ENCODE peak calls at places on chromosomes 11 and 22, in four cellular contexts. Y is HepG2, N is K562, W is GM12878. V is an unnamed sample.

GRCh38 chr11:74253361-74253760 is 58.1 kb downstream of the P4HA3 start:
- DNase-seq in Y (no peak), N (no peak), W (no peak), V (no peak)

GRCh38 chr11:121561240-121561639 is 108.5 kb upstream of the SORL1-AS1 start:
- DNase-seq in Y (no peak), N (no peak), W (no peak), V (no peak)

GRCh38 chr22:23072911-23073491 is 2.7 kb downstream of the GNAZ start:
- DNase-seq in Y (no peak), N (no peak), W (no peak), V (no peak)

GRCh38 chr22:17434856-17435255 is 65.6 kb downstream of the CECR2 start:
- DNase-seq in Y (no peak), N (no peak), W (no peak), V (no peak)

GRCh38 chr11:115581871-115582639 is 77.8 kb upstream of the CADM1 start:
- DNase-seq in Y (no peak), N (no peak), W (no peak), V (peak; percentile 73)

GRCh38 chr11:88157401-88157800 is 17.8 kb downstream of the RAB38 start:
- DNase-seq in Y (no peak), N (no peak), W (no peak), V (no peak)

GRCh38 chr11:120807414-120808150 is 216.3 kb upstream of the TBCEL start:
- DNase-seq in Y (peak; percentile 60), N (no peak), W (no peak), V (no peak)

GRCh38 chr11:70433526-70433925 is 35.2 kb downstream of the CTTN start:
- DNase-seq in Y (no peak), N (no peak), W (no peak), V (no peak)

GRCh38 chr22:39309881-39310714 is 9.3 kb downstream of the RPL3 start:
- DNase-seq in Y (no peak), N (no peak), W (no peak), V (no peak)

GRCh38 chr22:17964647-17965046 is 59.7 kb downstream of the MICAL3 start:
- DNase-seq in Y (no peak), N (no peak), W (peak; percentile 65), V (no peak)

GRCh38 chr11:64925536-64926449 is 1.3 kb downstream of the PPP2R5B start:
- DNase-seq in Y (no peak), N (no peak), W (no peak), V (no peak)

GRCh38 chr22:30348837-30349236 is 7.9 kb downstream of the SF3A1 start:
- DNase-seq in Y (no peak), N (no peak), W (no peak), V (no peak)

GRCh38 chr22:33921576-33922181 is 1.4 kb upstream of the LARGE1 start:
- DNase-seq in Y (peak; percentile 29), N (no peak), W (no peak), V (peak; percentile 46)
- TF ChIP-seq FOXK2 in Y (no peak), N (no peak), W (no peak), V (no peak)

GRCh38 chr11:46367244-46367915 is 14.1 kb upstream of the MDK start:
- DNase-seq in Y (peak; percentile 25), N (peak; percentile 57), W (no peak), V (peak; percentile 67)
- TF ChIP-seq TARDBP in Y (no peak), N (no peak), W (no peak), V (no peak)

GRCh38 chr11:11985954-11986949 is 22.2 kb downstream of the DKK3 start:
- DNase-seq in Y (no peak), N (no peak), W (no peak), V (no peak)

GRCh38 chr11:11983427-11983826 is 25.0 kb downstream of the DKK3 start:
- DNase-seq in Y (no peak), N (no peak), W (no peak), V (no peak)

GRCh38 chr11:11982975-11983374 is 25.5 kb downstream of the DKK3 start:
- DNase-seq in Y (no peak), N (no peak), W (no peak), V (no peak)

GRCh38 chr11:11984563-11984962 is 23.9 kb downstream of the DKK3 start:
- DNase-seq in Y (no peak), N (no peak), W (no peak), V (no peak)

GRCh38 chr11:11985016-11985715 is 23.3 kb downstream of the DKK3 start:
- DNase-seq in Y (no peak), N (no peak), W (no peak), V (no peak)
- TF ChIP-seq FOXK2 in Y (no peak), N (no peak), W (no peak), V (no peak)

DNA sequence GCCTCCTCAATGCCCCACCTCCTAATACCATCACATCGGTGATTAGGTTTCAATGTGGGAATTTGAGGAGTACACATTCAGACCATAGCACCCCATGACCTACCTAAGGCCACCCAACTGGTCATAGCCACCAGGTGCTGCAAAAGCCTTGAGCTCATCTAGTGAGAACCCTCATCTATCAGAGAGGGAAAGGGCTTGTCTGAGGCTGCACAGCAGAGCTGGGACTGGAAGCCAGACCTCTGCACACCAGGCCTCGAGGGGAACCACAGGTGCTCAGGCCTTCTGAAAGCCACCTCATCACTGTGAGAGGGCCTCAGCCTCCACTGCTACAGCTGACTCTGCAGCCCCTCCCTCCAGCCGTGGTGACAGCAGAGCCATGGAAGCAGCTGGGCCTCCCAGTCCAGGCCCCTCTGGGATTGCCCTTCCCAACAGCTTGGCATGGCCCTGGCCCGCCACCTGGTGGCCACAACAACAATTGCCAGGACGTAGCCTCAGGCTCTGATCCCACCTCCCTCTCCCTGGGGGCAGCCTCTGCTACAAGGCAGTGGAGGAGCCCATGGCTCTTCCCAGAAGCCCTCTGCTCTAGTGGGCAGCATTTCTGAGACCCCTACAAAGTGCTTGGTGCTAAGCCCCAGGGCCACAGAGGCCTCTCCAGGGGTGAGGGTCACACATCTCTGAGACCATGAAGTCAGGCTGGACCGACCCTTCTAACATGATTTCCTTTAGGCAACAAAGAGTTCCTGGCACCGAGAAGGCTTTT is 41.0 kb upstream of the PRDM11 start:
- DNase-seq in Y (peak; percentile 40), N (peak; percentile 79), W (no peak), V (peak; percentile 83)
- TF ChIP-seq TARDBP in Y (no peak), N (no peak), W (no peak), V (no peak)

GRCh38 chr22:35961480-35961902 is 67.1 kb downstream of the RBFOX2 start:
- DNase-seq in Y (no peak), N (no peak), W (no peak), V (peak; percentile 53)

GRCh38 chr22:35970601-35971417 is 57.8 kb downstream of the RBFOX2 start:
- DNase-seq in Y (no peak), N (no peak), W (no peak), V (no peak)

GRCh38 chr22:35963237-35963810 is 65.3 kb downstream of the RBFOX2 start:
- DNase-seq in Y (no peak), N (no peak), W (no peak), V (no peak)

GRCh38 chr22:35967046-35967397 is 61.6 kb downstream of the RBFOX2 start:
- DNase-seq in Y (no peak), N (no peak), W (no peak), V (no peak)

DNA sequence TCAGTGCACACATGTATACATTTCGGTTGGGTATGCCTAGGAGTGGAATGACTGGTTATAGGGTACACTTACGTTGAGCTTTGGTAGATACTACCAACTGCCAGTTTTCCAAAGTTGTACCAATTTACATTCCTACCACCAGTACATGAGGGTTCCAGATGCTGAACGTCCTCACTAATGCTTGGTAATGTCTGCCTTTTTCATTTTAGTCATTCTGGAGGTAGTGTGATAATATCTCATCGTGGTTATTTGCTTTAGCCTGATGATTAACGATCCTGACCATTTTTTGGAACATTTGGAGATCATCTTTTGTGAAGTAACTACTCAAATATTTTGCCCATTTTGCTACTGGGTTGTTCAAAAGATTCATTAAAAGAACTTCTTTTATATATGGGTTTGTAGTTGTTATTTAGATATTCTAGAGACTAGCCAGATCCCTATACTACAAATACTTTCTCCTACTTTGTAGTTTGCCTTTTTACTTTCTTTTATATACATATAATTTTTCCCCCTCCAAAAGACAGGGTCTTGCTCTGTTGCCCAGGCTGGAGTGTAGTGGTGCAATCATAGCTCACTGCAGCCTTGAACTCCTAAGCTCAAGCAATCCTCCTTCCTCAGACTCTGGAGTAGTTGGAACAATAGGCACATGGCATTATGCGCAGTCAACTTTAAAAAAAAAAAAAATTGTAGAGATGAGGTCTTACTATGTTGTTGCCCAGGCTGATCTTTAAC is 62.1 kb downstream of the RBFOX2 start:
- DNase-seq in Y (no peak), N (no peak), W (no peak), V (no peak)
- TF ChIP-seq FOXK2 in Y (no peak), N (no peak), W (no peak), V (no peak)

GRCh38 chr11:1307998-1308744 is 1.3 kb downstream of the TOLLIP start:
- DNase-seq in Y (no peak), N (no peak), W (no peak), V (no peak)

GRCh38 chr11:1305063-1305495 is 4.4 kb downstream of the TOLLIP start:
- DNase-seq in Y (no peak), N (no peak), W (no peak), V (no peak)

GRCh38 chr11:1307163-1307870 is 2.1 kb downstream of the TOLLIP start:
- DNase-seq in Y (no peak), N (no peak), W (no peak), V (no peak)

GRCh38 chr11:1305558-1306056 is 3.8 kb downstream of the TOLLIP start:
- DNase-seq in Y (no peak), N (no peak), W (no peak), V (no peak)

DNA sequence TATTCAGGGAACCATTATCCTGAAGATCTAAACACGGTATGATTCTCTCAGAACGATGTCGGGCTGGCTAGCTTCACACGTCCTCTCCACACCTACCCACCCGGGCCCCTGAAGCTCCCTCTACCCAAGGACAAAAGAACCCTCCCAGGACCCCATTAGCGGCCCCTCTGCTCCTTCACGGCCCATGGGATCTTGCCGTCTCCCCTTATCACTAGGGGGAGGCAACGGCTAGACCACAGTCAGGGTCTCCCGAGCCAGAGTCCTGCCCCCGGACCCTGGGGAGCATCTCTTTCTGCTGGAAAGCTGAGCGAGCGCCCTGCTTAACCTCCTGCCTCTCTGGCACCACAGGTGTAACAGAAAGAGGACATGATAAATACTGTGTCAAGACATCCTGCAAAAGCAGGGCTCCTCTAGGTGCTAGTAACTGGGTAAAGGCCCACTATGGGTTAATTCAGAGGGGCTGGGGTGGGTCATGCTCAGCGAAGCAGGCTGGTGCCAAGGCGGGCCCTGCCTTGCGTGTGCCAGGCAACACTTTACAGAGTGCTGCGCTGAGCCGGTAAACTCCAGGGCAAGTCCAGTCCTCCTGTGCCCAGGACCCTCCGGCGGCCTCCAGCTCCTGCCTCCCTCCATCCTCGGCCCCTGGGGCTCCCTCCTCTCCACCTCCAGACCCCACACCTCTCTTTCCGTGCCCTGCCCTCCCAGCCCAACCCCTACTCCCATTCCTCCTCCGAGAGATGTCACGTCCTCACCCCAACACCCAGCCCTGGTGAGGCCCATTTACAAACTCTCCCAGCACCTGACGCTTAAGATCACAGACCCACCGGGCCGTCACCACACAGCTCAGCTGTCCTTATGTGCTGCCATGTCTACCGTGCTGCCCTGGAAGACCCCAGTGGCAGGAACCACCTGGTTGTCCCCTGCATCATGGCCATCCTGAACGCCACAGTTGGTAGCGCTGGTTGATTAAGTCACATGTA is 3.0 kb downstream of the TOLLIP start:
- DNase-seq in Y (no peak), N (no peak), W (no peak), V (no peak)
- TF ChIP-seq TARDBP in Y (no peak), N (no peak), W (no peak), V (no peak)

GRCh38 chr22:44917372-44918165 is 92.2 kb downstream of the PHF21B start:
- DNase-seq in Y (no peak), N (no peak), W (no peak), V (no peak)
- TF ChIP-seq FOXK2 in Y (no peak), N (no peak), W (no peak), V (no peak)